ENCODE peak calls at places on chromosomes 11 and 22, in five cellular contexts. D, S, A, K and Q are unnamed samples.

GRCh38 chr11:31804439-31805036 is 6.6 kb downstream of the PAX6 start:
- DNase-seq in D (no peak), S (peak), A (no peak), K (no peak), Q (no peak)

GRCh38 chr11:78223320-78223954 is 34.7 kb downstream of the USP35 start:
- DNase-seq in D (peak), S (no peak), A (no peak), K (no peak), Q (no peak)

GRCh38 chr22:24324137-24324536 is 53.5 kb downstream of the SPECC1L start:
- DNase-seq in D (no peak), S (no peak), A (no peak), K (no peak), Q (no peak)

GRCh38 chr11:70153133-70153727 is 49.9 kb upstream of the FADD start:
- DNase-seq in D (no peak), S (no peak), A (no peak), K (no peak), Q (no peak)

GRCh38 chr22:42945027-42945426 is 69.9 kb downstream of the PACSIN2 start:
- DNase-seq in D (no peak), S (no peak), A (no peak), K (no peak), Q (no peak)

GRCh38 chr11:92765965-92766371 is 203.5 kb upstream of the MTNR1B start:
- DNase-seq in D (no peak), S (no peak), A (no peak), K (no peak), Q (no peak)

GRCh38 chr11:16280256-16280682 is 76.1 kb downstream of the SOX6 start:
- DNase-seq in D (no peak), S (no peak), A (no peak), K (no peak), Q (peak)

GRCh38 chr11:20671856-20672546 is 2.6 kb downstream of the NELL1 start:
- DNase-seq in D (no peak), S (no peak), A (peak), K (peak), Q (no peak)

GRCh38 chr22:28410050-28410816 is 269.4 kb downstream of the TTC28 start:
- DNase-seq in D (no peak), S (no peak), A (no peak), K (no peak), Q (no peak)

GRCh38 chr22:48820481-48821345 is 1007.0 kb downstream of the BRD1 start:
- DNase-seq in D (no peak), S (peak), A (no peak), K (no peak), Q (no peak)

GRCh38 chr11:8098879-8099278 is 17.9 kb downstream of the TUB start:
- DNase-seq in D (no peak), S (no peak), A (no peak), K (no peak), Q (no peak)